ENCODE peak calls at places on chromosomes 13 and 19, in nine cellular contexts. One of them, this sample, is unnamed.
A peak's percentile ranks its signal among the peaks of the same experiment; 100 is the strongest.

GRCh38 chr13:20258208-20258962 is 26.3 kb upstream of the GJB6 start:
- DNase-seq in fibroblast of lung: no peak
- DNase-seq in substantia nigra: no peak
- DNase-seq in upper lobe of right lung: no peak
- DNase-seq in A673: no peak
- DNase-seq in dorsolateral prefrontal cortex: no peak
- DNase-seq in HL-60: no peak
- DNase-seq in OCI-LY7: no peak
- DNase-seq in gastrocnemius medialis: no peak
- DNase-seq in this sample: no peak

GRCh38 chr19:29002336-29002735 is 210.6 kb downstream of the UQCRFS1 start:
- DNase-seq in fibroblast of lung: no peak
- DNase-seq in substantia nigra: peak; percentile 18
- DNase-seq in upper lobe of right lung: peak; percentile 25
- DNase-seq in A673: no peak
- DNase-seq in dorsolateral prefrontal cortex: no peak
- DNase-seq in HL-60: no peak
- DNase-seq in OCI-LY7: no peak
- DNase-seq in gastrocnemius medialis: no peak
- DNase-seq in this sample: no peak

GRCh38 chr13:94305463-94305862 is 174.0 kb downstream of the DCT start:
- DNase-seq in fibroblast of lung: peak; percentile 87
- DNase-seq in substantia nigra: no peak
- DNase-seq in upper lobe of right lung: no peak
- DNase-seq in A673: no peak
- DNase-seq in dorsolateral prefrontal cortex: no peak
- DNase-seq in HL-60: no peak
- DNase-seq in OCI-LY7: no peak
- DNase-seq in gastrocnemius medialis: peak; percentile 14
- DNase-seq in this sample: no peak

GRCh38 chr13:61010358-61010757 is 405.3 kb downstream of the PCDH20 start:
- DNase-seq in fibroblast of lung: no peak
- DNase-seq in substantia nigra: no peak
- DNase-seq in upper lobe of right lung: no peak
- DNase-seq in A673: no peak
- DNase-seq in dorsolateral prefrontal cortex: no peak
- DNase-seq in HL-60: no peak
- DNase-seq in OCI-LY7: no peak
- DNase-seq in gastrocnemius medialis: no peak
- DNase-seq in this sample: no peak

GRCh38 chr19:5691205-5691929 is 1.3 kb downstream of the RPL36 start:
- DNase-seq in fibroblast of lung: peak; percentile 54
- DNase-seq in substantia nigra: no peak
- DNase-seq in upper lobe of right lung: peak; percentile 78
- DNase-seq in A673: peak; percentile 72
- DNase-seq in dorsolateral prefrontal cortex: no peak
- DNase-seq in HL-60: no peak
- DNase-seq in OCI-LY7: peak; percentile 54
- DNase-seq in gastrocnemius medialis: peak; percentile 63
- DNase-seq in this sample: peak; percentile 37

GRCh38 chr13:55347528-55347927 is 1793.2 kb upstream of the PRR20A start:
- DNase-seq in fibroblast of lung: no peak
- DNase-seq in substantia nigra: no peak
- DNase-seq in upper lobe of right lung: no peak
- DNase-seq in A673: no peak
- DNase-seq in dorsolateral prefrontal cortex: no peak
- DNase-seq in HL-60: no peak
- DNase-seq in OCI-LY7: no peak
- DNase-seq in gastrocnemius medialis: no peak
- DNase-seq in this sample: no peak

GRCh38 chr13:28408235-28408848 is 86.6 kb downstream of the FLT1 start:
- DNase-seq in fibroblast of lung: no peak
- DNase-seq in substantia nigra: no peak
- DNase-seq in upper lobe of right lung: no peak
- DNase-seq in A673: no peak
- DNase-seq in dorsolateral prefrontal cortex: no peak
- DNase-seq in HL-60: no peak
- DNase-seq in OCI-LY7: no peak
- DNase-seq in gastrocnemius medialis: peak; percentile 18
- DNase-seq in this sample: no peak

GRCh38 chr13:48505597-48506091 is 27.2 kb downstream of the RCBTB2 start:
- DNase-seq in fibroblast of lung: no peak
- DNase-seq in substantia nigra: no peak
- DNase-seq in upper lobe of right lung: no peak
- DNase-seq in A673: no peak
- DNase-seq in dorsolateral prefrontal cortex: no peak
- DNase-seq in HL-60: peak; percentile 46
- DNase-seq in OCI-LY7: peak; percentile 88
- DNase-seq in gastrocnemius medialis: peak; percentile 42
- DNase-seq in this sample: peak; percentile 80

GRCh38 chr19:16257509-16258002 is 59.8 kb downstream of the AP1M1 start:
- DNase-seq in fibroblast of lung: no peak
- DNase-seq in substantia nigra: no peak
- DNase-seq in upper lobe of right lung: no peak
- DNase-seq in A673: no peak
- DNase-seq in dorsolateral prefrontal cortex: no peak
- DNase-seq in HL-60: no peak
- DNase-seq in OCI-LY7: no peak
- DNase-seq in gastrocnemius medialis: no peak
- DNase-seq in this sample: no peak

GRCh38 chr19:16259385-16260159 is 61.9 kb downstream of the AP1M1 start:
- DNase-seq in fibroblast of lung: no peak
- DNase-seq in substantia nigra: no peak
- DNase-seq in upper lobe of right lung: no peak
- DNase-seq in A673: no peak
- DNase-seq in dorsolateral prefrontal cortex: no peak
- DNase-seq in HL-60: no peak
- DNase-seq in OCI-LY7: peak; percentile 96
- DNase-seq in gastrocnemius medialis: no peak
- DNase-seq in this sample: no peak

GRCh38 chr19:16260160-16260793 is 62.6 kb downstream of the AP1M1 start:
- DNase-seq in fibroblast of lung: no peak
- DNase-seq in substantia nigra: no peak
- DNase-seq in upper lobe of right lung: no peak
- DNase-seq in A673: no peak
- DNase-seq in dorsolateral prefrontal cortex: no peak
- DNase-seq in HL-60: no peak
- DNase-seq in OCI-LY7: peak; percentile 49
- DNase-seq in gastrocnemius medialis: no peak
- DNase-seq in this sample: no peak

GRCh38 chr19:16260794-16261161 is 63.1 kb downstream of the AP1M1 start:
- DNase-seq in fibroblast of lung: no peak
- DNase-seq in substantia nigra: no peak
- DNase-seq in upper lobe of right lung: no peak
- DNase-seq in A673: no peak
- DNase-seq in dorsolateral prefrontal cortex: no peak
- DNase-seq in HL-60: no peak
- DNase-seq in OCI-LY7: no peak
- DNase-seq in gastrocnemius medialis: no peak
- DNase-seq in this sample: no peak

DNA sequence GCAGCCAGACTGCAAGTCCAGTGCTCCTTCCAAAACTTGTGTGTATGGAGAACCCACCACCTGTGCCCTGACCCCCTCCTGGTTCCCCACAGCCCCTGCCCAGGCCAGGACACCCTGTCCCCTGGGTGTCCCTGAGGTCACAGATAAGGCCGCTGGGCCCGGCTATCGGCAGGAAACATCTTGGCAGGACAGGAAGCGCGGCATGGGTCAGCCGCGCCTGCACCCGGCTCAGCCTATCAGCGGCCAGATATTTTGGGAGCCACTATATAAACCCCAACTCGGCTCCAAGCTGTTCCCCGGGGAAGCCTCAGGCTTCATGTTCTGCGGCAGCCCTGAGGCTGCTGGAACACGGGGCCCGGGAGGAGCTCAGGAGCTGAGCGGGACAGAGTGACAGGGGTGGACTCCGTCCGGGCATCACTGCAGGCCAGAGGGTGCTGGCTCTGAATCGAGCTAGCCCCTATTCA is 60.8 kb downstream of the AP1M1 start:
- DNase-seq in fibroblast of lung: no peak
- DNase-seq in substantia nigra: peak; percentile 15
- DNase-seq in upper lobe of right lung: peak; percentile 78
- DNase-seq in A673: no peak
- DNase-seq in dorsolateral prefrontal cortex: peak; percentile 28
- DNase-seq in HL-60: peak; percentile 61
- DNase-seq in OCI-LY7: no peak
- DNase-seq in gastrocnemius medialis: peak; percentile 60
- DNase-seq in this sample: no peak
- H3K27ac ChIP-seq in fibroblast of lung: no peak overlapping the region
- H3K27ac ChIP-seq in substantia nigra: peak overlapping the region; percentile 66
- H3K27ac ChIP-seq in upper lobe of right lung: peak overlapping the region; percentile 81
- H3K27ac ChIP-seq in A673: no peak overlapping the region
- H3K27ac ChIP-seq in dorsolateral prefrontal cortex: peak overlapping the region; percentile 88
- H3K27ac ChIP-seq in HL-60: no peak overlapping the region
- H3K27ac ChIP-seq in OCI-LY7: peak overlapping the region; percentile 91
- H3K27ac ChIP-seq in gastrocnemius medialis: peak overlapping the region; percentile 75
- H3K27ac ChIP-seq in this sample: no peak overlapping the region

GRCh38 chr13:110263906-110264305 is 43.1 kb downstream of the COL4A1 start:
- DNase-seq in fibroblast of lung: no peak
- DNase-seq in substantia nigra: no peak
- DNase-seq in upper lobe of right lung: no peak
- DNase-seq in A673: no peak
- DNase-seq in dorsolateral prefrontal cortex: no peak
- DNase-seq in HL-60: no peak
- DNase-seq in OCI-LY7: no peak
- DNase-seq in gastrocnemius medialis: no peak
- DNase-seq in this sample: no peak

GRCh38 chr13:110262944-110263343 is 44.0 kb downstream of the COL4A1 start:
- DNase-seq in fibroblast of lung: no peak
- DNase-seq in substantia nigra: no peak
- DNase-seq in upper lobe of right lung: no peak
- DNase-seq in A673: no peak
- DNase-seq in dorsolateral prefrontal cortex: no peak
- DNase-seq in HL-60: no peak
- DNase-seq in OCI-LY7: no peak
- DNase-seq in gastrocnemius medialis: no peak
- DNase-seq in this sample: no peak

GRCh38 chr13:110262494-110262893 is 44.5 kb downstream of the COL4A1 start:
- DNase-seq in fibroblast of lung: no peak
- DNase-seq in substantia nigra: no peak
- DNase-seq in upper lobe of right lung: no peak
- DNase-seq in A673: no peak
- DNase-seq in dorsolateral prefrontal cortex: no peak
- DNase-seq in HL-60: no peak
- DNase-seq in OCI-LY7: no peak
- DNase-seq in gastrocnemius medialis: no peak
- DNase-seq in this sample: no peak

GRCh38 chr13:110261166-110262081 is 45.5 kb downstream of the COL4A1 start:
- DNase-seq in fibroblast of lung: no peak
- DNase-seq in substantia nigra: no peak
- DNase-seq in upper lobe of right lung: no peak
- DNase-seq in A673: no peak
- DNase-seq in dorsolateral prefrontal cortex: no peak
- DNase-seq in HL-60: no peak
- DNase-seq in OCI-LY7: no peak
- DNase-seq in gastrocnemius medialis: no peak
- DNase-seq in this sample: no peak

DNA sequence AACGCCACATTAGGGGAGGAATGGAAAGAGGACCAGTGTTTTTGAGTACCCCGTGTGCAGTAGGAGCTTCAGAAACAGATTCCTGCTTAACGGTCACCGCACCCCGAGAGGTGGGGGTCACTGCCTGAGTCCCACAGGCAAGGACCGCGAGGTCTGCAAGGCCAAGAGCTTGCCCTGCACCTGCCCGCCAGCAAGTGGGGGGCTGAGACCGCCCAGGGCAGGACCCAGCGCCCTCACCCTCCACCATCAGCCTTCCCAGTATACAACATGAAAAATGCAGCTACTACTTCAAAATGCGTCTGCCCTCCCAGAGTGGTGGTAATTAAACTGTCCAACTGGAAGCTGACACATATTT is 44.9 kb downstream of the COL4A1 start:
- DNase-seq in fibroblast of lung: no peak
- DNase-seq in substantia nigra: no peak
- DNase-seq in upper lobe of right lung: no peak
- DNase-seq in A673: no peak
- DNase-seq in dorsolateral prefrontal cortex: no peak
- DNase-seq in HL-60: no peak
- DNase-seq in OCI-LY7: no peak
- DNase-seq in gastrocnemius medialis: no peak
- DNase-seq in this sample: no peak
- H3K27ac ChIP-seq in fibroblast of lung: peak overlapping the region; percentile 56
- H3K27ac ChIP-seq in substantia nigra: no peak overlapping the region
- H3K27ac ChIP-seq in upper lobe of right lung: no peak overlapping the region
- H3K27ac ChIP-seq in A673: no peak overlapping the region
- H3K27ac ChIP-seq in dorsolateral prefrontal cortex: no peak overlapping the region
- H3K27ac ChIP-seq in HL-60: no peak overlapping the region
- H3K27ac ChIP-seq in OCI-LY7: no peak overlapping the region
- H3K27ac ChIP-seq in gastrocnemius medialis: no peak overlapping the region
- H3K27ac ChIP-seq in this sample: no peak overlapping the region

GRCh38 chr19:46863818-46864629 is 3.2 kb downstream of the ARHGAP35 start:
- DNase-seq in fibroblast of lung: peak; percentile 92
- DNase-seq in substantia nigra: no peak
- DNase-seq in upper lobe of right lung: peak; percentile 73
- DNase-seq in A673: peak; percentile 76
- DNase-seq in dorsolateral prefrontal cortex: no peak
- DNase-seq in HL-60: no peak
- DNase-seq in OCI-LY7: no peak
- DNase-seq in gastrocnemius medialis: no peak
- DNase-seq in this sample: no peak

GRCh38 chr19:46866407-46867132 is 5.8 kb downstream of the ARHGAP35 start:
- DNase-seq in fibroblast of lung: no peak
- DNase-seq in substantia nigra: no peak
- DNase-seq in upper lobe of right lung: no peak
- DNase-seq in A673: no peak
- DNase-seq in dorsolateral prefrontal cortex: no peak
- DNase-seq in HL-60: no peak
- DNase-seq in OCI-LY7: no peak
- DNase-seq in gastrocnemius medialis: no peak
- DNase-seq in this sample: no peak

GRCh38 chr19:46862974-46863632 is 2.3 kb downstream of the ARHGAP35 start:
- DNase-seq in fibroblast of lung: no peak
- DNase-seq in substantia nigra: no peak
- DNase-seq in upper lobe of right lung: peak; percentile 33
- DNase-seq in A673: no peak
- DNase-seq in dorsolateral prefrontal cortex: peak; percentile 21
- DNase-seq in HL-60: no peak
- DNase-seq in OCI-LY7: no peak
- DNase-seq in gastrocnemius medialis: no peak
- DNase-seq in this sample: no peak

GRCh38 chr19:46872967-46873366 is 12.2 kb downstream of the ARHGAP35 start:
- DNase-seq in fibroblast of lung: no peak
- DNase-seq in substantia nigra: no peak
- DNase-seq in upper lobe of right lung: no peak
- DNase-seq in A673: no peak
- DNase-seq in dorsolateral prefrontal cortex: no peak
- DNase-seq in HL-60: no peak
- DNase-seq in OCI-LY7: no peak
- DNase-seq in gastrocnemius medialis: no peak
- DNase-seq in this sample: no peak

GRCh38 chr19:46868444-46868843 is 7.6 kb downstream of the ARHGAP35 start:
- DNase-seq in fibroblast of lung: no peak
- DNase-seq in substantia nigra: no peak
- DNase-seq in upper lobe of right lung: no peak
- DNase-seq in A673: no peak
- DNase-seq in dorsolateral prefrontal cortex: no peak
- DNase-seq in HL-60: no peak
- DNase-seq in OCI-LY7: no peak
- DNase-seq in gastrocnemius medialis: no peak
- DNase-seq in this sample: no peak
- H3K27ac ChIP-seq in fibroblast of lung: no peak overlapping the region
- H3K27ac ChIP-seq in substantia nigra: no peak overlapping the region
- H3K27ac ChIP-seq in upper lobe of right lung: no peak overlapping the region
- H3K27ac ChIP-seq in A673: no peak overlapping the region
- H3K27ac ChIP-seq in dorsolateral prefrontal cortex: peak overlapping the region; percentile 1
- H3K27ac ChIP-seq in HL-60: no peak overlapping the region
- H3K27ac ChIP-seq in OCI-LY7: peak overlapping the region; percentile 18
- H3K27ac ChIP-seq in gastrocnemius medialis: no peak overlapping the region
- H3K27ac ChIP-seq in this sample: no peak overlapping the region

GRCh38 chr19:19061491-19061890 is 2.3 kb upstream of the SLC25A42 start:
- DNase-seq in fibroblast of lung: no peak
- DNase-seq in substantia nigra: peak; percentile 9
- DNase-seq in upper lobe of right lung: no peak
- DNase-seq in A673: no peak
- DNase-seq in dorsolateral prefrontal cortex: no peak
- DNase-seq in HL-60: no peak
- DNase-seq in OCI-LY7: no peak
- DNase-seq in gastrocnemius medialis: peak; percentile 88
- DNase-seq in this sample: no peak
- H3K27ac ChIP-seq in fibroblast of lung: no peak overlapping the region
- H3K27ac ChIP-seq in substantia nigra: no peak overlapping the region
- H3K27ac ChIP-seq in upper lobe of right lung: peak overlapping the region; percentile 11
- H3K27ac ChIP-seq in A673: no peak overlapping the region
- H3K27ac ChIP-seq in dorsolateral prefrontal cortex: peak overlapping the region; percentile 88
- H3K27ac ChIP-seq in HL-60: no peak overlapping the region
- H3K27ac ChIP-seq in OCI-LY7: no peak overlapping the region
- H3K27ac ChIP-seq in gastrocnemius medialis: peak overlapping the region; percentile 89
- H3K27ac ChIP-seq in this sample: no peak overlapping the region

This sample was measured in CD4-positive, alpha-beta memory T cell.